ENCODE peak calls at places on chromosomes 4 and X, in nine cellular contexts. B is hepatocyte, O is sigmoid colon, K is right atrium auricular region, J is left ventricle myocardium inferior, V is IMR-90, I is psoas muscle, P is mucosa of descending colon, D is mesendoderm. L is an unnamed sample. For H3K4me1 and H3K36me3, the result is how much of the 10 kb centered on the place peaks cover.

GRCh38 chr4:109278594-109279031 is 23.8 kb downstream of the COL25A1 start:
- DNase-seq in B (no peak), O (no peak), K (no peak), J (no peak), V (no peak), I (no peak), P (no peak), D (no peak), L (no peak)

GRCh38 chrX:136694491-136695087 is 46.6 kb downstream of the CD40LG start:
- DNase-seq in B (peak), O (no peak), K (no peak), J (no peak), V (peak), I (no peak), P (no peak), D (peak), L (peak)

GRCh38 chr4:77777135-77777777 is 41.9 kb downstream of the CNOT6L start:
- DNase-seq in B (no peak), O (no peak), K (no peak), J (no peak), V (peak), I (no peak), P (no peak), D (no peak), L (no peak)

GRCh38 chrX:11401966-11402365 is 108.8 kb downstream of the AMELX start:
- DNase-seq in B (no peak), O (no peak), K (no peak), J (no peak), V (peak), I (no peak), P (no peak), D (no peak), L (no peak)

GRCh38 chrX:107493141-107493540 is 43.7 kb downstream of the FRMPD3 start:
- DNase-seq in B (no peak), O (no peak), K (no peak), J (no peak), V (no peak), I (no peak), P (no peak), D (no peak), L (no peak)

GRCh38 chr4:122746485-122746965 is 14.0 kb downstream of the BBS12 start:
- DNase-seq in B (no peak), O (no peak), K (no peak), J (no peak), V (no peak), I (no peak), P (no peak), D (no peak), L (no peak)

GRCh38 chrX:14032383-14032782 is 2.7 kb upstream of the GEMIN8 start:
- DNase-seq in B (peak), O (no peak), K (no peak), J (no peak), V (peak), I (no peak), P (no peak), D (peak), L (peak)

GRCh38 chr4:67575232-67575888 is 16.8 kb downstream of the STAP1 start:
- DNase-seq in B (no peak), O (no peak), K (no peak), J (no peak), V (no peak), I (no peak), P (no peak), D (peak), L (no peak)

DNA sequence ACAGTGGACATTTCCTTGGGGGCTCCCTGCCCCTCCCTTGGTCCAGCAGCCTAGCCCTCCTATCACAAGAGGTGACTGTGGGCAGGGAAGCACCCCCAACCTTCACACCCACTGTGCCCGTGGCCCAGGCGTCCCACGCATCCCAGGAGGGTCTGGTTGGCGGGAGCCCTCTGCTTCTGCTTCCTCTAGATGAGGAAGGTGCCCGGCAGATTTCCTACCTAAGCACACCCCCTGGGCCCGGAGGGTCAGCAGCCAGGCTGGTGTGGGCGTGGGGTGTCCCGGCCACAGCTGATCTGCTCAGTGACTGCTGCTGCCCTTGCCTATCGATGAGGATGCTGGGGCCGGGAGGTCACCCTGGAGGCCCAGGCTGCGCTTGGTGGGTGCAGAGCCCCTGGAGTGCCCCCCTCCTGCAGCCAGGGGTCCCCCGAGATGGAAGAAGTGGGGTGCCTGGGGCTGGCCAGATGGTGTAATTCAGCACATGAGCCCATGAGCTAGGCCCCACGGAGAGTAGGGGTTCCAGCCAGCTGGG is 12.2 kb downstream of the SH3BP2 start:
- DNase-seq in B (no peak), O (peak), K (no peak), J (peak), V (no peak), I (peak), P (peak), D (no peak), L (no peak)
- H3K4me1 ChIP-seq in B (under half), O (half or more), K (under half), J (half or more), V (under half), I (under half), P (half or more), D (under half), L (under half)

DNA sequence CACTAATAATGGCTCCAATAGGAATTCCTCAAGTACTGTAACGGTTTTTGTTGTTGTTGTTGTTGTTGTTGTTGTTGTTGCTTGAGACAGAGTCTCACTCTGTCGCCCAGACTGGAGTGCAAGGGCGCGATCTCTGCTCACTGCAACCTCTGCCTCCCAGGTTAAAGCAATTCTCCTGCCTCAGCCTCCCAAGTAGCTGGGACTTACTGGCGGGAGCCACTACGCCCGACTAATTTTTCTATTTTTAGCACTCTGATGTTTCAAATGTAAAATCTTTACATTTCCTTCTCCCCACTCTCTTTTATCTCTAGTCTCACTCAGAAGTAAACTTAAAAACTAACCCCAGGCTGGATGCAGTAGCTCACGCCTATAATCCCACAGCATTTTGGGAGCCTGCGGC is 8.0 kb downstream of the ANKRD17 start:
- DNase-seq in B (no peak), O (no peak), K (no peak), J (no peak), V (no peak), I (no peak), P (no peak), D (no peak), L (no peak)
- H3K36me3 ChIP-seq in B (under half), O (under half), K (under half), J (under half), V (under half), I (under half), P (under half), D (under half), L (under half)

GRCh38 chr4:163542275-163542674 is 47.8 kb downstream of the TMA16 start:
- DNase-seq in B (no peak), O (no peak), K (no peak), J (no peak), V (peak), I (no peak), P (no peak), D (peak), L (no peak)
- H3K4me1 ChIP-seq in B (under half), O (under half), K (under half), J (under half), V (under half), I (under half), P (under half), D (under half), L (under half)

GRCh38 chr4:8467016-8467415 is 26.4 kb downstream of the TRMT44 start:
- DNase-seq in B (no peak), O (no peak), K (no peak), J (no peak), V (no peak), I (no peak), P (no peak), D (no peak), L (no peak)
- H3K36me3 ChIP-seq in B (under half), O (half or more), K (under half), J (half or more), V (under half), I (half or more), P (under half), D (under half), L (under half)